ENCODE peak calls at places on chromosome 1, in six cellular contexts. One of them, this sample, is unnamed.

GRCh38 chr1:247146671-247147070 is 25.1 kb downstream of the ZNF124 start:
- DNase-seq in KBM-7: no peak
- DNase-seq in NCI-H226: no peak
- DNase-seq in thoracic aorta: no peak
- DNase-seq in NCI-H460: no peak
- DNase-seq in HS-5: no peak
- DNase-seq in this sample: no peak

GRCh38 chr1:107404756-107405155 is 263.9 kb downstream of the NTNG1 start:
- DNase-seq in KBM-7: no peak
- DNase-seq in NCI-H226: peak
- DNase-seq in thoracic aorta: no peak
- DNase-seq in NCI-H460: no peak
- DNase-seq in HS-5: peak
- DNase-seq in this sample: no peak

GRCh38 chr1:163472267-163472666 is 150.5 kb downstream of the NUF2 start:
- DNase-seq in KBM-7: no peak
- DNase-seq in NCI-H226: no peak
- DNase-seq in thoracic aorta: no peak
- DNase-seq in NCI-H460: no peak
- DNase-seq in HS-5: no peak
- DNase-seq in this sample: no peak

GRCh38 chr1:198519639-198520501 is 20.6 kb downstream of the ATP6V1G3 start:
- DNase-seq in KBM-7: no peak
- DNase-seq in NCI-H226: no peak
- DNase-seq in thoracic aorta: no peak
- DNase-seq in NCI-H460: no peak
- DNase-seq in HS-5: no peak
- DNase-seq in this sample: no peak

GRCh38 chr1:37108596-37109188 is 74.4 kb upstream of the GRIK3 start:
- DNase-seq in KBM-7: no peak
- DNase-seq in NCI-H226: no peak
- DNase-seq in thoracic aorta: no peak
- DNase-seq in NCI-H460: no peak
- DNase-seq in HS-5: no peak
- DNase-seq in this sample: no peak

GRCh38 chr1:6052543-6053205 is 7.0 kb downstream of the KCNAB2 start:
- DNase-seq in KBM-7: peak
- DNase-seq in NCI-H226: peak
- DNase-seq in thoracic aorta: no peak
- DNase-seq in NCI-H460: peak
- DNase-seq in HS-5: no peak
- DNase-seq in this sample: no peak

GRCh38 chr1:844472-845026 is 79.2 kb upstream of the SAMD11 start:
- DNase-seq in KBM-7: no peak
- DNase-seq in NCI-H226: no peak
- DNase-seq in thoracic aorta: no peak
- DNase-seq in NCI-H460: no peak
- DNase-seq in HS-5: no peak
- DNase-seq in this sample: no peak

GRCh38 chr1:20075345-20075744 is 5.4 kb downstream of the PLA2G5 start:
- DNase-seq in KBM-7: no peak
- DNase-seq in NCI-H226: no peak
- DNase-seq in thoracic aorta: no peak
- DNase-seq in NCI-H460: no peak
- DNase-seq in HS-5: no peak
- DNase-seq in this sample: no peak

This sample was measured in GDM1.